ENCODE peak calls at places on chromosomes 7 and 10, in eight cellular contexts. J is K562, R is GM23338, O is HepG2, V is endothelial cell of umbilical vein, K is H1, Q is HCT116, S is GM12878. H is an unnamed sample.

GRCh38 chr10:60767424-60767823 is 10.9 kb upstream of the CDK1 start:
- DNase-seq in J (no peak), R (no peak), O (no peak), V (no peak), K (no peak), Q (no peak), S (no peak), H (no peak)

GRCh38 chr7:132677941-132678340 is 101.7 kb upstream of the PLXNA4 start:
- DNase-seq in J (no peak), R (no peak), O (no peak), V (no peak), K (no peak), Q (no peak), S (no peak), H (no peak)

GRCh38 chr10:63105811-63106755 is 27.0 kb upstream of the NRBF2 start:
- DNase-seq in J (no peak), R (peak), O (no peak), V (no peak), K (peak), Q (no peak), S (no peak), H (no peak)

GRCh38 chr7:47518827-47519226 is 63.1 kb downstream of the TNS3 start:
- DNase-seq in J (no peak), R (no peak), O (peak), V (no peak), K (no peak), Q (no peak), S (no peak), H (no peak)

GRCh38 chr10:119299531-119299930 is 92.2 kb downstream of the GRK5 start:
- DNase-seq in J (no peak), R (peak), O (no peak), V (no peak), K (no peak), Q (no peak), S (no peak), H (no peak)

GRCh38 chr7:100673942-100674431 is 447 bp downstream of the GNB2 start:
- DNase-seq in J (peak), R (no peak), O (no peak), V (no peak), K (no peak), Q (no peak), S (no peak), H (no peak)

GRCh38 chr10:60238408-60239100 is 151.1 kb downstream of the ANK3 start:
- DNase-seq in J (no peak), R (peak), O (no peak), V (no peak), K (peak), Q (peak), S (peak), H (no peak)

GRCh38 chr10:12887780-12888179 is 113.7 kb downstream of the CCDC3 start:
- DNase-seq in J (no peak), R (no peak), O (no peak), V (no peak), K (no peak), Q (no peak), S (no peak), H (no peak)

GRCh38 chr7:106290319-106290718 is 5.5 kb upstream of the NAMPT start:
- DNase-seq in J (no peak), R (no peak), O (no peak), V (no peak), K (no peak), Q (no peak), S (no peak), H (no peak)

GRCh38 chr7:133827707-133828580 is 299.2 kb upstream of the LRGUK start:
- DNase-seq in J (no peak), R (no peak), O (no peak), V (no peak), K (no peak), Q (no peak), S (peak), H (no peak)

GRCh38 chr10:115981056-115981455 is 291.9 kb downstream of the GFRA1 start:
- DNase-seq in J (no peak), R (no peak), O (no peak), V (no peak), K (no peak), Q (no peak), S (no peak), H (no peak)

GRCh38 chr10:100038561-100039071 is 28.9 kb upstream of the DNMBP start:
- DNase-seq in J (no peak), R (no peak), O (peak), V (no peak), K (no peak), Q (no peak), S (no peak), H (no peak)

GRCh38 chr10:127578628-127579305 is 29.7 kb downstream of the NPS start:
- DNase-seq in J (no peak), R (no peak), O (no peak), V (no peak), K (no peak), Q (no peak), S (no peak), H (no peak)

GRCh38 chr7:150800576-150801241 is at the start of gene TMEM176A:
- DNase-seq in J (no peak), R (peak), O (no peak), V (no peak), K (no peak), Q (no peak), S (no peak), H (no peak)

GRCh38 chr7:46544396-46545008 is 623.4 kb upstream of the IGFBP3 start:
- DNase-seq in J (no peak), R (no peak), O (peak), V (peak), K (no peak), Q (peak), S (no peak), H (no peak)

GRCh38 chr7:100481466-100481865 is 2.3 kb upstream of the NYAP1 start:
- DNase-seq in J (no peak), R (no peak), O (no peak), V (no peak), K (no peak), Q (no peak), S (no peak), H (no peak)

GRCh38 chr7:98286093-98286525 is 4.6 kb downstream of the BRI3 start:
- DNase-seq in J (peak), R (no peak), O (peak), V (no peak), K (no peak), Q (peak), S (no peak), H (no peak)

GRCh38 chr10:96758423-96758822 is 38.1 kb upstream of the PIK3AP1 start:
- DNase-seq in J (no peak), R (no peak), O (no peak), V (no peak), K (no peak), Q (no peak), S (peak), H (no peak)

GRCh38 chr7:45636733-45637132 is 62.6 kb downstream of the ADCY1 start:
- DNase-seq in J (no peak), R (no peak), O (no peak), V (no peak), K (no peak), Q (no peak), S (no peak), H (no peak)

GRCh38 chr7:30906014-30906413 is 5.6 kb upstream of the AQP1 start:
- DNase-seq in J (no peak), R (no peak), O (no peak), V (no peak), K (no peak), Q (no peak), S (no peak), H (no peak)

GRCh38 chr7:157432957-157433576 is 96.3 kb downstream of the DNAJB6 start:
- DNase-seq in J (peak), R (peak), O (no peak), V (peak), K (no peak), Q (no peak), S (no peak), H (no peak)

GRCh38 chr10:118210276-118210675 is 131.8 kb downstream of the FAM204A start:
- DNase-seq in J (no peak), R (no peak), O (no peak), V (no peak), K (no peak), Q (no peak), S (no peak), H (no peak)

GRCh38 chr10:33334170-33334838 is at the start of gene NRP1:
- DNase-seq in J (no peak), R (peak), O (no peak), V (peak), K (no peak), Q (no peak), S (no peak), H (no peak)

GRCh38 chr7:48154792-48155413 is 16.4 kb upstream of the ABCA13 start:
- DNase-seq in J (no peak), R (peak), O (peak), V (peak), K (no peak), Q (peak), S (no peak), H (no peak)

GRCh38 chr7:80379034-80379433 is 132.8 kb downstream of the GNAT3 start:
- DNase-seq in J (no peak), R (no peak), O (no peak), V (peak), K (no peak), Q (no peak), S (no peak), H (no peak)

GRCh38 chr7:152145853-152146466 is 120.5 kb downstream of the GALNT11 start:
- DNase-seq in J (no peak), R (peak), O (peak), V (peak), K (no peak), Q (peak), S (no peak), H (peak)

GRCh38 chr7:50531928-50532327 is 33.3 kb downstream of the DDC start:
- DNase-seq in J (no peak), R (no peak), O (no peak), V (no peak), K (no peak), Q (no peak), S (no peak), H (no peak)

GRCh38 chr7:116632349-116632748 is 39.6 kb upstream of the MET start:
- DNase-seq in J (no peak), R (no peak), O (no peak), V (no peak), K (no peak), Q (no peak), S (no peak), H (peak)

GRCh38 chr10:16944961-16945360 is 127.7 kb upstream of the RSU1 start:
- DNase-seq in J (no peak), R (no peak), O (no peak), V (peak), K (no peak), Q (no peak), S (no peak), H (no peak)

GRCh38 chr7:158097511-158098124 is 490.0 kb downstream of the PTPRN2 start:
- DNase-seq in J (no peak), R (no peak), O (no peak), V (no peak), K (no peak), Q (no peak), S (no peak), H (no peak)

GRCh38 chr7:35975851-35976454 is 175.1 kb downstream of the SEPTIN7 start:
- DNase-seq in J (peak), R (peak), O (peak), V (peak), K (peak), Q (peak), S (peak), H (peak)

GRCh38 chr10:78802866-78803265 is 265.9 kb upstream of the ZMIZ1 start:
- DNase-seq in J (no peak), R (no peak), O (no peak), V (no peak), K (no peak), Q (no peak), S (no peak), H (no peak)

GRCh38 chr7:151850484-151851159 is 26.3 kb downstream of the PRKAG2 start:
- DNase-seq in J (no peak), R (no peak), O (no peak), V (no peak), K (no peak), Q (no peak), S (no peak), H (no peak)

GRCh38 chr10:132185601-132186487 is 904 bp upstream of the DPYSL4 start:
- DNase-seq in J (peak), R (peak), O (no peak), V (peak), K (no peak), Q (peak), S (no peak), H (no peak)

GRCh38 chr10:132188331-132188730 is 1.6 kb downstream of the DPYSL4 start:
- DNase-seq in J (no peak), R (peak), O (no peak), V (no peak), K (no peak), Q (no peak), S (no peak), H (no peak)

GRCh38 chr10:132186488-132187413 is at the start of gene DPYSL4:
- DNase-seq in J (peak), R (peak), O (no peak), V (peak), K (no peak), Q (no peak), S (no peak), H (no peak)

GRCh38 chr10:132189016-132189415 is 2.3 kb downstream of the DPYSL4 start:
- DNase-seq in J (no peak), R (no peak), O (no peak), V (no peak), K (no peak), Q (no peak), S (no peak), H (no peak)

DNA sequence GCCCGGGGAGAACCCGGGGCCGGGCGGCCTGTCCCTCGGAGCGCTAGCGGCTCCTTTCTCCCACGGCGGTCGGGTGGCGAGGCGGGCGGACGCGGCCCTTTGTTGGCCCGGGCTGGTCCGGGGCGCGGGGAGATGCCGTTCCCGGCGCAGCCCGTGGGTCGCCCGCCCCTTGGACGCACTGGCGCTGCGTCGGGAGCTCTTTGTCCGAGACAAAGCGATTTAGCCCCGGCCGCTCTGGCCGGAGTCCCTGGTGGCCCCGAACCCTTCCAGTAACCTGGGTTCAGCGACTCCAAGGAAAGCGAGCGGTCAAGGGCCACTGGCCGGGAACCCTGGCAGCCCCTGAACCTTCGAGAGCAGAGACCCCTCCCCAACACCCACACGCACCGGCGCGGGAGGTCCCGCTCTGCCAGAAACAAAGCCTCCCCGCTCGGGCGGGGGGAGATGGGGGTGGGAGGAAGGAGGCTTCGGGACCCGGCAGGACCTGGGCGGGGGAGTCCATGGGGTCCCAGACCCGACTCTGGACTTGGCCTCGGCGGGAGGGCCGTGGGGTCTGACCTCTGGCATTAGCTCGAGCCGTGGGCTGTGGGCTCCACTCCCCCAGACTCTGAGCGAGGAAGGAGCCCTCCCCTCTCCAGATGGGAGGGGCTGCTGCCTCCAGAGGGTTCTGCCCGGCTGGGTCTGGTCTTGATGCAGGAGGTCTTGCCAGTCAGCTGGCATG is 832 bp downstream of the DPYSL4 start:
- DNase-seq in J (no peak), R (peak), O (no peak), V (peak), K (no peak), Q (no peak), S (no peak), H (no peak)
- TF ChIP-seq EZH2 in J (no peak), R (no peak), O (peak), V (peak), K (peak), Q (no peak), S (no peak), H (no peak)

GRCh38 chr10:113713297-113713982 is 33.7 kb downstream of the CASP7 start:
- DNase-seq in J (no peak), R (no peak), O (no peak), V (no peak), K (no peak), Q (no peak), S (no peak), H (no peak)
- TF ChIP-seq POLR2AphosphoS5 in J (no peak), R (no peak), O (no peak), V (no peak), K (no peak), Q (no peak), S (no peak), H (no peak)

DNA sequence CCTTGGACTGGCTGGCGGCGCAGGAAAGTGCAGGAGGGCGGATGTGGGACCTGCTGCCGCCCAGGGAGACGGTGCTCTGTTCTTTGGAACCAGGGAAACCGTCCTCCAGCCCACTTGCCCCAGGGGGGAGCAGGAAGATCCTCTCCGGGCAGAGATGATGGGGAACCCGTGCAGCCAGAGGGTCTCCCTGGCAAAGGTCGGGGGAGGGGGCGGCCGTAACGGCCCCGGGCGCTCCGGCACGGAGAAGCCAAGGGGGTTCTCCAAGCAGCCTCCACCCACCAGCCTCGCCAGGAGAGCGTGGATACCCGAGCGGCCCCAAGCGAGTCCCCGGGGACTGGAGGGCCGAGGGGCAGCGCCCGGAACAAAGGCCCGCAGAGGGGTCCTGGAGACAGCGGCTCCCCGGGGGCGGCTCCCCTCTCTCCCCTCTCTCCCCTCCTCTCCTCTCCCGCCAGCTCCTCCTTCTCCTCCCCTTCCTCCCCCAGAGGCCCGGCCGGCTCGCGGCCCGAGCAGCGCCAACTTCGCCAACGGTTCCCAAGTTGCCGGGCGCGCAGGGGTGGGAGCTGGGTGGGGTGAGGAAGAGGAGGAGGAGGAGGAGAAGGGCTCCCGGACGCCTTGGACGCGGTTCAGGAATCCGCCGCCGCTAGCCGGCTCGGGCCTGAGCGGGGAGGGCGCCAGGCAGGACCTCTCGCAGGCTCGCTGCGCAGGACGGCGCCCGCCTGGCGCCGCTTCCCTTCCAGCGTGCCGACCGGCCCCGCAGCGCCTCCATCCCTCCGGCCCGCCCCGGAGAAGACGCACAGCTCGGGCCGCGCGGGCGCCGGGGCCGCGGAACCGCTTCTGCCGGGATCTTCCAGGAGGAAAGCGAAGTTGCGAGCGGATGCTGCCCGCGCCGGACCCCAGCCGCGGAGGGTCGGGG is at the start of gene CHST3:
- DNase-seq in J (no peak), R (peak), O (no peak), V (peak), K (no peak), Q (no peak), S (no peak), H (no peak)
- TF ChIP-seq EZH2 in J (no peak), R (peak), O (no peak), V (no peak), K (peak), Q (no peak), S (no peak), H (no peak)

GRCh38 chr7:102898532-102898859 is 14.3 kb upstream of the LRRC17 start:
- DNase-seq in J (no peak), R (no peak), O (no peak), V (no peak), K (no peak), Q (no peak), S (no peak), H (no peak)
- TF ChIP-seq POLR2AphosphoS5 in J (no peak), R (no peak), O (no peak), V (no peak), K (no peak), Q (no peak), S (no peak), H (no peak)

GRCh38 chr10:101778781-101779543 is 3.0 kb upstream of the FGF8 start:
- DNase-seq in J (peak), R (peak), O (no peak), V (peak), K (no peak), Q (no peak), S (no peak), H (no peak)
- TF ChIP-seq EZH2 in J (no peak), R (no peak), O (no peak), V (no peak), K (no peak), Q (no peak), S (no peak), H (no peak)

DNA sequence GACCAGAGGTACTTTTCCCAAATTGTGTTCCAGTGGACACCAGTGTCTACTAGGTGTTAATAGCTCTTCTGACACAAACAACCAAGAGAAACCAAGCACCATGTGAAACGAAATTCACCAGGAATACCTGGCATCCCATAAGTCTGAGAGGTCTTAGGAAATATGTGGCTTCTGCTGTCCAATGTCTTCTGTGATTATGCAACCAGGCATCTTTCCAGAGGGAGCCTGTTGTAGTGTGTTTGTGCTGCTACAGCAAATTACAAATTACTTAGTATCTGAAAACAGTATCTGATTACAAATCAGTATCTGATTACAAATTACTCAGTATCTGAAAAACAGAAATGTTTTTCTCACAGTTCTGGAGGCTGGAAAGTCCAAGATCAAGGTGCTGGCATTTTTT is 133.6 kb upstream of the NPVF start:
- DNase-seq in J (no peak), R (no peak), O (no peak), V (no peak), K (no peak), Q (no peak), S (no peak), H (no peak)
- TF ChIP-seq POLR2AphosphoS5 in J (no peak), R (no peak), O (no peak), V (no peak), K (no peak), Q (no peak), S (no peak), H (no peak)

H was measured in SK-N-MC.